ENCODE peak calls at places on chromosomes 16 and 17, in five cellular contexts. One of them, this sample, is unnamed.

GRCh38 chr17:7179317-7180254 is at the start of gene ASGR1:
- DNase-seq in NCI-H446: no peak
- DNase-seq in tibial artery: peak; percentile 23
- DNase-seq in cardiac fibroblast: no peak
- DNase-seq in endothelial cell: no peak
- DNase-seq in this sample: no peak

GRCh38 chr17:75756451-75757085 is 8.4 kb downstream of the GALK1 start:
- DNase-seq in NCI-H446: no peak
- DNase-seq in tibial artery: peak; percentile 62
- DNase-seq in cardiac fibroblast: no peak
- DNase-seq in endothelial cell: no peak
- DNase-seq in this sample: no peak

GRCh38 chr16:79451196-79451816 is 149.2 kb downstream of the MAF start:
- DNase-seq in NCI-H446: no peak
- DNase-seq in tibial artery: no peak
- DNase-seq in cardiac fibroblast: no peak
- DNase-seq in endothelial cell: no peak
- DNase-seq in this sample: no peak

GRCh38 chr16:87581867-87582220 is 20.5 kb upstream of the JPH3 start:
- DNase-seq in NCI-H446: peak; percentile 20
- DNase-seq in tibial artery: peak; percentile 97
- DNase-seq in cardiac fibroblast: peak; percentile 98
- DNase-seq in endothelial cell: no peak
- DNase-seq in this sample: no peak

GRCh38 chr17:59558953-59559352 is 6.5 kb upstream of the DHX40 start:
- DNase-seq in NCI-H446: no peak
- DNase-seq in tibial artery: no peak
- DNase-seq in cardiac fibroblast: peak; percentile 49
- DNase-seq in endothelial cell: no peak
- DNase-seq in this sample: no peak

GRCh38 chr16:11354407-11354732 is 9.1 kb downstream of the RMI2 start:
- DNase-seq in NCI-H446: no peak
- DNase-seq in tibial artery: no peak
- DNase-seq in cardiac fibroblast: no peak
- DNase-seq in endothelial cell: no peak
- DNase-seq in this sample: no peak

GRCh38 chr16:10009691-10010090 is 172.5 kb downstream of the GRIN2A start:
- DNase-seq in NCI-H446: no peak
- DNase-seq in tibial artery: no peak
- DNase-seq in cardiac fibroblast: no peak
- DNase-seq in endothelial cell: no peak
- DNase-seq in this sample: no peak

GRCh38 chr17:65472602-65473001 is 88.8 kb downstream of the AXIN2 start:
- DNase-seq in NCI-H446: no peak
- DNase-seq in tibial artery: peak; percentile 87
- DNase-seq in cardiac fibroblast: peak; percentile 76
- DNase-seq in endothelial cell: no peak
- DNase-seq in this sample: no peak

GRCh38 chr17:8935194-8935593 is 30.3 kb downstream of the PIK3R5 start:
- DNase-seq in NCI-H446: no peak
- DNase-seq in tibial artery: no peak
- DNase-seq in cardiac fibroblast: peak; percentile 38
- DNase-seq in endothelial cell: no peak
- DNase-seq in this sample: no peak

GRCh38 chr16:12166271-12166670 is 189.7 kb downstream of the SNX29 start:
- DNase-seq in NCI-H446: no peak
- DNase-seq in tibial artery: no peak
- DNase-seq in cardiac fibroblast: no peak
- DNase-seq in endothelial cell: no peak
- DNase-seq in this sample: no peak

GRCh38 chr17:65049085-65049756 is 7.3 kb downstream of the GNA13 start:
- DNase-seq in NCI-H446: no peak
- DNase-seq in tibial artery: no peak
- DNase-seq in cardiac fibroblast: no peak
- DNase-seq in endothelial cell: no peak
- DNase-seq in this sample: no peak

GRCh38 chr17:82370471-82371332 is 863 bp upstream of the UTS2R start:
- DNase-seq in NCI-H446: no peak
- DNase-seq in tibial artery: no peak
- DNase-seq in cardiac fibroblast: no peak
- DNase-seq in endothelial cell: no peak
- DNase-seq in this sample: no peak

GRCh38 chr17:8807070-8807550 is 7.9 kb upstream of the MFSD6L start:
- DNase-seq in NCI-H446: no peak
- DNase-seq in tibial artery: no peak
- DNase-seq in cardiac fibroblast: peak; percentile 25
- DNase-seq in endothelial cell: no peak
- DNase-seq in this sample: no peak

GRCh38 chr16:49498241-49499017 is 124.8 kb downstream of the C16orf78 start:
- DNase-seq in NCI-H446: peak; percentile 84
- DNase-seq in tibial artery: peak; percentile 33
- DNase-seq in cardiac fibroblast: no peak
- DNase-seq in endothelial cell: no peak
- DNase-seq in this sample: no peak